ENCODE peak calls at places on chromosome X, in nine cellular contexts. K, S, J, X, D, I, M, O and L are unnamed samples.

GRCh38 chrX:24870143-24870542 is 145.6 kb downstream of the ARX start:
- DNase-seq in K (peak; percentile 48), S (no peak), J (no peak), X (peak; percentile 8), D (no peak), I (no peak), M (peak; percentile 28), O (no peak), L (no peak)

GRCh38 chrX:40094041-40094899 is 3.5 kb downstream of the BCOR start:
- DNase-seq in K (peak; percentile 27), S (peak; percentile 60), J (no peak), X (peak; percentile 60), D (peak; percentile 79), I (peak; percentile 78), M (peak; percentile 55), O (peak; percentile 69), L (no peak)

GRCh38 chrX:24260827-24261550 is 52.9 kb downstream of the SUPT20HL2 start:
- DNase-seq in K (no peak), S (peak; percentile 48), J (peak; percentile 60), X (no peak), D (no peak), I (no peak), M (peak; percentile 74), O (no peak), L (no peak)

GRCh38 chrX:40005290-40006011 is 92.3 kb downstream of the BCOR start:
- DNase-seq in K (no peak), S (no peak), J (no peak), X (no peak), D (no peak), I (no peak), M (peak; percentile 17), O (no peak), L (no peak)

GRCh38 chrX:47068720-47069119 is 9.5 kb upstream of the RGN start:
- DNase-seq in K (no peak), S (no peak), J (no peak), X (no peak), D (no peak), I (no peak), M (no peak), O (no peak), L (no peak)

GRCh38 chrX:35380808-35381700 is 417.1 kb upstream of the MAGEB16 start:
- DNase-seq in K (no peak), S (no peak), J (no peak), X (peak; percentile 46), D (no peak), I (no peak), M (peak; percentile 12), O (no peak), L (peak; percentile 19)

GRCh38 chrX:85113746-85114145 is 110.1 kb downstream of the APOOL start:
- DNase-seq in K (no peak), S (no peak), J (no peak), X (no peak), D (no peak), I (no peak), M (no peak), O (no peak), L (no peak)

GRCh38 chrX:40091691-40092421 is 5.9 kb downstream of the BCOR start:
- DNase-seq in K (no peak), S (no peak), J (no peak), X (no peak), D (no peak), I (peak; percentile 74), M (no peak), O (peak; percentile 65), L (no peak)

GRCh38 chrX:153184787-153185186 is 5.7 kb downstream of the MAGEA1 start:
- DNase-seq in K (no peak), S (no peak), J (no peak), X (no peak), D (no peak), I (no peak), M (no peak), O (no peak), L (no peak)

GRCh38 chrX:147891886-147892285 is 19.8 kb upstream of the FMR1 start:
- DNase-seq in K (peak; percentile 0), S (no peak), J (no peak), X (peak; percentile 36), D (no peak), I (no peak), M (no peak), O (no peak), L (no peak)

GRCh38 chrX:130109429-130110378 is 593 bp downstream of the ELF4 start:
- DNase-seq in K (peak; percentile 19), S (no peak), J (no peak), X (no peak), D (no peak), I (no peak), M (peak; percentile 42), O (no peak), L (no peak)

GRCh38 chrX:39445336-39445735 is 644.1 kb downstream of the MID1IP1 start:
- DNase-seq in K (no peak), S (no peak), J (no peak), X (no peak), D (no peak), I (no peak), M (no peak), O (no peak), L (no peak)

GRCh38 chrX:39830414-39830813 is 267.3 kb downstream of the BCOR start:
- DNase-seq in K (no peak), S (no peak), J (no peak), X (no peak), D (no peak), I (no peak), M (no peak), O (no peak), L (no peak)

GRCh38 chrX:5113128-5113527 is 1115.5 kb downstream of the NLGN4X start:
- DNase-seq in K (no peak), S (no peak), J (no peak), X (peak; percentile 20), D (no peak), I (no peak), M (peak; percentile 0), O (no peak), L (no peak)

GRCh38 chrX:153818571-153819397 is 11.6 kb downstream of the PDZD4 start:
- DNase-seq in K (no peak), S (no peak), J (no peak), X (no peak), D (peak; percentile 73), I (peak; percentile 61), M (no peak), O (no peak), L (no peak)

GRCh38 chrX:144801786-144802185 is 445.5 kb upstream of the SPANXN1 start:
- DNase-seq in K (no peak), S (no peak), J (no peak), X (no peak), D (no peak), I (no peak), M (no peak), O (no peak), L (no peak)

GRCh38 chrX:44970709-44971108 is 97.7 kb downstream of the KDM6A start:
- DNase-seq in K (no peak), S (no peak), J (no peak), X (no peak), D (no peak), I (no peak), M (no peak), O (no peak), L (no peak)

GRCh38 chrX:39212456-39212855 is 411.2 kb downstream of the MID1IP1 start:
- DNase-seq in K (no peak), S (no peak), J (no peak), X (peak; percentile 3), D (no peak), I (no peak), M (no peak), O (no peak), L (no peak)

GRCh38 chrX:23786268-23786815 is 3.4 kb downstream of the SAT1 start:
- DNase-seq in K (no peak), S (no peak), J (no peak), X (peak; percentile 73), D (no peak), I (no peak), M (peak; percentile 62), O (no peak), L (no peak)

GRCh38 chrX:43899878-43900815 is 17.9 kb upstream of the MAOB start:
- DNase-seq in K (no peak), S (no peak), J (no peak), X (no peak), D (no peak), I (no peak), M (no peak), O (no peak), L (no peak)

GRCh38 chrX:21398424-21398823 is 24.2 kb downstream of the CNKSR2 start:
- DNase-seq in K (no peak), S (no peak), J (no peak), X (no peak), D (no peak), I (no peak), M (peak; percentile 4), O (no peak), L (no peak)

GRCh38 chrX:1027680-1028079 is 184.8 kb downstream of the CRLF2 start:
- DNase-seq in K (no peak), S (no peak), J (no peak), X (no peak), D (no peak), I (no peak), M (no peak), O (no peak), L (no peak)
- TF ChIP-seq CTCF in K (no peak), S (no peak), J (no peak), X (no peak), D (no peak), I (no peak), M (no peak), O (no peak), L (no peak)

GRCh38 chrX:12771445-12772069 is 19.7 kb upstream of the PRPS2 start:
- DNase-seq in K (peak; percentile 2), S (no peak), J (no peak), X (peak; percentile 59), D (no peak), I (peak; percentile 70), M (peak; percentile 58), O (peak; percentile 76), L (peak; percentile 46)

GRCh38 chrX:12767856-12768255 is 23.4 kb upstream of the PRPS2 start:
- DNase-seq in K (no peak), S (no peak), J (no peak), X (no peak), D (no peak), I (no peak), M (no peak), O (no peak), L (no peak)

GRCh38 chrX:12770440-12770839 is 20.8 kb upstream of the PRPS2 start:
- DNase-seq in K (peak; percentile 2), S (no peak), J (no peak), X (peak; percentile 43), D (no peak), I (no peak), M (peak; percentile 40), O (no peak), L (no peak)
- TF ChIP-seq CTCF in K (peak; percentile 77), S (peak; percentile 52), J (peak; percentile 39), X (peak; percentile 44), D (peak; percentile 79), I (peak; percentile 75), M (peak; percentile 23), O (peak; percentile 53), L (peak; percentile 51)

GRCh38 chrX:56788717-56789122 is 59.7 kb downstream of the NBDY start:
- DNase-seq in K (peak; percentile 5), S (peak; percentile 28), J (no peak), X (no peak), D (no peak), I (peak; percentile 65), M (peak; percentile 57), O (no peak), L (peak; percentile 61)
- TF ChIP-seq CTCF in K (peak; percentile 46), S (peak; percentile 33), J (no peak), X (peak; percentile 36), D (no peak), I (no peak), M (no peak), O (no peak), L (peak; percentile 62)

GRCh38 chrX:151174581-151175282 is 1.7 kb upstream of the GPR50 start:
- DNase-seq in K (no peak), S (no peak), J (no peak), X (no peak), D (no peak), I (peak; percentile 38), M (no peak), O (no peak), L (no peak)
- TF ChIP-seq CTCF in K (no peak), S (no peak), J (no peak), X (no peak), D (peak; percentile 50), I (no peak), M (no peak), O (no peak), L (no peak)